ENCODE peak calls at places on chromosomes 6 and 20, in eight cellular contexts. T, W, E, Z, U, J, R and X are unnamed samples.

GRCh38 chr20:887137-887536 is 29.0 kb downstream of the ANGPT4 start:
- DNase-seq in T (no peak), W (no peak), E (no peak), Z (no peak), U (no peak), J (no peak), R (no peak), X (no peak)

GRCh38 chr6:82711105-82711829 is 347.6 kb downstream of the TPBG start:
- DNase-seq in T (peak), W (no peak), E (no peak), Z (no peak), U (no peak), J (no peak), R (no peak), X (peak)

GRCh38 chr6:118554698-118555097 is 6.6 kb downstream of the PLN start:
- DNase-seq in T (no peak), W (no peak), E (no peak), Z (no peak), U (no peak), J (no peak), R (no peak), X (no peak)

GRCh38 chr6:125584468-125584939 is 164.9 kb upstream of the HEY2 start:
- DNase-seq in T (peak), W (peak), E (no peak), Z (no peak), U (peak), J (no peak), R (peak), X (no peak)

GRCh38 chr6:43644940-43645612 is at the start of gene RSPH9:
- DNase-seq in T (peak), W (peak), E (peak), Z (peak), U (peak), J (no peak), R (peak), X (no peak)

GRCh38 chr20:57433658-57434389 is 42.6 kb downstream of the RBM38 start:
- DNase-seq in T (no peak), W (no peak), E (no peak), Z (no peak), U (no peak), J (no peak), R (no peak), X (no peak)

GRCh38 chr6:170441316-170441715 is 111.8 kb downstream of the PSMB1 start:
- DNase-seq in T (peak), W (no peak), E (no peak), Z (no peak), U (no peak), J (no peak), R (no peak), X (peak)

GRCh38 chr6:41336824-41337223 is 1.4 kb downstream of the NCR2 start:
- DNase-seq in T (no peak), W (no peak), E (no peak), Z (no peak), U (no peak), J (no peak), R (no peak), X (no peak)

GRCh38 chr6:55963301-55963700 is 87.9 kb upstream of the BMP5 start:
- DNase-seq in T (peak), W (peak), E (no peak), Z (no peak), U (no peak), J (peak), R (no peak), X (no peak)

GRCh38 chr6:149223934-149224333 is 93.6 kb upstream of the TAB2 start:
- DNase-seq in T (peak), W (no peak), E (no peak), Z (no peak), U (no peak), J (no peak), R (no peak), X (no peak)

GRCh38 chr6:7150381-7151064 is 42.8 kb downstream of the RREB1 start:
- DNase-seq in T (no peak), W (peak), E (no peak), Z (no peak), U (no peak), J (no peak), R (no peak), X (no peak)

GRCh38 chr6:125780540-125781306 is 10.0 kb upstream of the NCOA7 start:
- DNase-seq in T (peak), W (no peak), E (peak), Z (peak), U (peak), J (peak), R (peak), X (peak)

GRCh38 chr6:20058912-20059311 is 153.4 kb downstream of the MBOAT1 start:
- DNase-seq in T (no peak), W (no peak), E (no peak), Z (no peak), U (no peak), J (no peak), R (no peak), X (no peak)

GRCh38 chr20:16066571-16066970 is 506.7 kb downstream of the KIF16B start:
- DNase-seq in T (no peak), W (no peak), E (no peak), Z (no peak), U (no peak), J (no peak), R (no peak), X (no peak)

GRCh38 chr20:35991142-35991771 is 22.9 kb downstream of the CNBD2 start:
- DNase-seq in T (peak), W (peak), E (no peak), Z (peak), U (no peak), J (peak), R (no peak), X (peak)

GRCh38 chr20:58693226-58694006 is 816 bp downstream of the NPEPL1 start:
- DNase-seq in T (peak), W (peak), E (no peak), Z (no peak), U (peak), J (no peak), R (no peak), X (no peak)

GRCh38 chr6:39035689-39036088 is 12.9 kb upstream of the GLP1R start:
- DNase-seq in T (no peak), W (no peak), E (no peak), Z (no peak), U (no peak), J (no peak), R (no peak), X (no peak)
- TF ChIP-seq CTCF in T (no peak), W (no peak), E (no peak), Z (no peak), U (no peak), J (no peak), R (no peak), X (no peak)

GRCh38 chr6:12679291-12679690 is 37.3 kb upstream of the PHACTR1 start:
- DNase-seq in T (no peak), W (no peak), E (no peak), Z (no peak), U (no peak), J (no peak), R (no peak), X (no peak)
- TF ChIP-seq CTCF in T (no peak), W (no peak), E (no peak), Z (no peak), U (no peak), J (no peak), R (no peak), X (no peak)

GRCh38 chr6:145866449-145867401 is 52.1 kb upstream of the FBXO30 start:
- DNase-seq in T (no peak), W (no peak), E (no peak), Z (no peak), U (no peak), J (no peak), R (no peak), X (no peak)
- TF ChIP-seq CTCF in T (no peak), W (no peak), E (no peak), Z (no peak), U (no peak), J (no peak), R (no peak), X (no peak)

GRCh38 chr20:64225166-64225595 is 30.4 kb upstream of the PCMTD2 start:
- DNase-seq in T (no peak), W (no peak), E (no peak), Z (no peak), U (no peak), J (no peak), R (no peak), X (no peak)

GRCh38 chr20:64222851-64223525 is 32.6 kb upstream of the PCMTD2 start:
- DNase-seq in T (peak), W (no peak), E (no peak), Z (no peak), U (no peak), J (no peak), R (peak), X (no peak)

GRCh38 chr20:64225828-64226598 is 29.5 kb upstream of the PCMTD2 start:
- DNase-seq in T (no peak), W (no peak), E (no peak), Z (no peak), U (no peak), J (no peak), R (no peak), X (no peak)

GRCh38 chr20:64223526-64224067 is 32.0 kb upstream of the PCMTD2 start:
- DNase-seq in T (peak), W (peak), E (no peak), Z (peak), U (no peak), J (no peak), R (no peak), X (no peak)

GRCh38 chr20:64224344-64225165 is 31.0 kb upstream of the PCMTD2 start:
- DNase-seq in T (peak), W (no peak), E (no peak), Z (no peak), U (no peak), J (no peak), R (no peak), X (peak)
- TF ChIP-seq CTCF in T (peak), W (no peak), E (no peak), Z (no peak), U (no peak), J (no peak), R (no peak), X (peak)

GRCh38 chr6:136927313-136927712 is 5.2 kb downstream of the SLC35D3 start:
- DNase-seq in T (peak), W (peak), E (no peak), Z (peak), U (no peak), J (peak), R (no peak), X (peak)
- TF ChIP-seq CTCF in T (peak), W (no peak), E (no peak), Z (peak), U (no peak), J (peak), R (no peak), X (peak)

DNA sequence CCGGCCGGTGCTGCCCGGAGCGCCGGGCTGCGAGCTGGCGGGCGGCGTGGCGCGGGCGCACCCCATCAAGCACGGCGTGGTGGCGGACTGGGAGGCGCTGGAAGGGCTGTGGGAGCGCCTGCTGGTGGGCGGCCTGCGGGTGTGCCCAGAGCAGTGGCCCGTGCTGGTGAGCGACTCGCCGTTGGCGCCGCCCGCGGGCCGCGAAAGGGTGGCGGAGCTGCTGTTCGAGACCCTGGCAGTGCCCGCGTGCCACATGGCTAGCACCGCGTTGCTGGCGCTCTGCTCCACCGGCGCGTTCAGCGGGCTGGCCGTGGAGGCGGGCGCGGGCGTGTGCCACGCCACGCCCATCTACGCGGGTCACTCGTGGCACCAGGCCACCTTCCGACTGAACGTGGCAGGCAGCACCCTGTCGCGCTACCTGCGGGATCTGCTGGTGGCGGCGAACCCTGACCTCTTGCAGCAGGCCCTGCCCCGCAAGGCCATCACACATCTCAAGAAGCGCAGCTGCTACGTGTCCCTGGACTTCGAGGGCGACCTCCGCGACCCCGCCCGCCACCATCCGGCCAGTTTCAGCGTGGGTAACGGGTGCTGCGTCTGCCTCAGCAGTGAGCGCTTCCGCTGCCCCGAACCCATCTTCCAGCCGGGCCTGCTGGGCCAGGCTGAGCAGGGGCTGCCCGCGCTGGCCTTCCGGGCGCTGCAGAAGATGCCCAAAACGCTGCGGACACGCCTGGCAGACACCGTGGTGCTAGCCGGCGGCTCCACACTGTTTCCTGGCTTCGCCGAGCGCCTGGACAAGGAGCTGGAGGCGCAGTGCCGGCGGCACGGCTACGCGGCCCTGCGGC is 723 bp downstream of the ACTL10 start:
- DNase-seq in T (peak), W (no peak), E (peak), Z (no peak), U (peak), J (no peak), R (no peak), X (peak)
- TF ChIP-seq CTCF in T (no peak), W (no peak), E (peak), Z (peak), U (no peak), J (no peak), R (no peak), X (no peak)